ENCODE peak calls at places on chromosomes 3 and 15, in five cellular contexts. H, X, T, V and B are unnamed samples.

GRCh38 chr3:127197300-127198150 is 4.6 kb downstream of the PRR23E start:
- DNase-seq in H (no peak), X (no peak), T (no peak), V (no peak), B (no peak)

GRCh38 chr15:48337626-48338025 is 6.4 kb downstream of the DUT start:
- DNase-seq in H (no peak), X (no peak), T (no peak), V (no peak), B (no peak)

GRCh38 chr3:74000715-74001114 is 376.0 kb upstream of the PDZRN3 start:
- DNase-seq in H (no peak), X (no peak), T (no peak), V (no peak), B (no peak)

GRCh38 chr3:185935465-185936263 is 2.1 kb downstream of the TRA2B start:
- DNase-seq in H (no peak), X (no peak), T (no peak), V (no peak), B (no peak)

GRCh38 chr3:193971268-193971751 is 164.6 kb upstream of the HES1 start:
- DNase-seq in H (peak), X (no peak), T (no peak), V (peak), B (no peak)

GRCh38 chr15:78909791-78910228 is 35.0 kb downstream of the CTSH start:
- DNase-seq in H (peak), X (no peak), T (peak), V (peak), B (no peak)

GRCh38 chr3:8593022-8593817 is 51.4 kb downstream of the SSUH2 start:
- DNase-seq in H (no peak), X (no peak), T (no peak), V (no peak), B (no peak)

GRCh38 chr3:4981688-4982494 is 2.7 kb downstream of the BHLHE40 start:
- DNase-seq in H (peak), X (no peak), T (no peak), V (peak), B (peak)

GRCh38 chr15:39154776-39155175 is 426.1 kb upstream of the THBS1 start:
- DNase-seq in H (no peak), X (no peak), T (no peak), V (no peak), B (no peak)

GRCh38 chr15:69265347-69265955 is 33.3 kb upstream of the PAQR5 start:
- DNase-seq in H (peak), X (no peak), T (no peak), V (no peak), B (peak)

GRCh38 chr3:5677560-5677959 is 490.1 kb downstream of the EDEM1 start:
- DNase-seq in H (no peak), X (no peak), T (no peak), V (no peak), B (no peak)

GRCh38 chr3:70824785-70825184 is 512.3 kb upstream of the MDFIC2 start:
- DNase-seq in H (peak), X (no peak), T (no peak), V (peak), B (no peak)

GRCh38 chr3:53252105-53252946 is 3.5 kb downstream of the TKT start:
- DNase-seq in H (no peak), X (no peak), T (no peak), V (no peak), B (no peak)

GRCh38 chr15:47206358-47206978 is 510.8 kb upstream of the SEMA6D start:
- DNase-seq in H (no peak), X (no peak), T (no peak), V (no peak), B (no peak)

GRCh38 chr3:50324351-50325144 is 2.0 kb upstream of the HYAL2 start:
- DNase-seq in H (peak), X (no peak), T (peak), V (peak), B (peak)

GRCh38 chr15:66882251-66883020 is 180.4 kb downstream of the SMAD6 start:
- DNase-seq in H (peak), X (peak), T (no peak), V (peak), B (no peak)

GRCh38 chr3:43369404-43370345 is 83.3 kb downstream of the SNRK start:
- DNase-seq in H (no peak), X (no peak), T (no peak), V (no peak), B (no peak)

GRCh38 chr3:79872483-79872882 is 104.7 kb upstream of the ROBO1 start:
- DNase-seq in H (no peak), X (no peak), T (no peak), V (peak), B (no peak)

GRCh38 chr15:21262851-21263400 is 177.4 kb downstream of the POTEB3 start:
- DNase-seq in H (no peak), X (no peak), T (no peak), V (no peak), B (no peak)

GRCh38 chr3:43996379-43997301 is 245.0 kb upstream of the TOPAZ1 start:
- DNase-seq in H (no peak), X (no peak), T (no peak), V (no peak), B (no peak)

GRCh38 chr15:46260937-46261336 is 626.1 kb downstream of the SQOR start:
- DNase-seq in H (no peak), X (no peak), T (no peak), V (no peak), B (no peak)

GRCh38 chr3:81955908-81956307 is 194.5 kb upstream of the GBE1 start:
- DNase-seq in H (no peak), X (no peak), T (no peak), V (no peak), B (no peak)

GRCh38 chr15:73617310-73617709 is 15.9 kb downstream of the NPTN start:
- DNase-seq in H (no peak), X (no peak), T (no peak), V (no peak), B (no peak)

GRCh38 chr3:12170207-12170606 is 11.5 kb upstream of the TIMP4 start:
- DNase-seq in H (no peak), X (no peak), T (no peak), V (peak), B (no peak)

GRCh38 chr15:43292375-43293078 is 25.8 kb upstream of the TGM5 start:
- DNase-seq in H (no peak), X (no peak), T (no peak), V (no peak), B (no peak)

GRCh38 chr15:76208786-76209424 is 102.4 kb downstream of the ETFA start:
- DNase-seq in H (peak), X (no peak), T (no peak), V (no peak), B (no peak)

GRCh38 chr3:38782148-38782547 is 33.9 kb downstream of the SCN10A start:
- DNase-seq in H (peak), X (no peak), T (no peak), V (no peak), B (no peak)

GRCh38 chr3:194304186-194304917 is 46.8 kb downstream of the CPN2 start:
- DNase-seq in H (no peak), X (no peak), T (no peak), V (no peak), B (no peak)

GRCh38 chr3:123760817-123761216 is 123.3 kb downstream of the MYLK start:
- DNase-seq in H (no peak), X (no peak), T (no peak), V (no peak), B (no peak)

GRCh38 chr3:64166584-64167155 is 58.6 kb downstream of the PRICKLE2 start:
- DNase-seq in H (peak), X (no peak), T (no peak), V (no peak), B (no peak)

GRCh38 chr3:74824366-74824765 is 209.9 kb upstream of the CNTN3 start:
- DNase-seq in H (no peak), X (no peak), T (no peak), V (no peak), B (no peak)

GRCh38 chr3:153970735-153971347 is 150.3 kb upstream of the ARHGEF26 start:
- DNase-seq in H (peak), X (no peak), T (no peak), V (peak), B (no peak)